ENCODE peak calls at places on chromosomes 13 and 19, in six cellular contexts. S is tibial artery, O is gastrocnemius medialis, K is EL, Q is T-helper 1 cell, X is AG20443. P is an unnamed sample.

GRCh38 chr19:16335226-16335625 is 10.6 kb downstream of the KLF2 start:
- DNase-seq in O (no peak), X (no peak), S (no peak), Q (no peak), K (no peak), P (no peak)

GRCh38 chr13:105990256-105990958 is 545.1 kb downstream of the EFNB2 start:
- DNase-seq in Q (no peak), X (peak), O (no peak), S (no peak), K (peak), P (no peak)

GRCh38 chr13:105165449-105166125 is 1369.9 kb downstream of the EFNB2 start:
- DNase-seq in Q (no peak), O (no peak), X (no peak), K (no peak), S (no peak), P (no peak)

GRCh38 chr19:41226053-41226873 is 7.2 kb downstream of the AXL start:
- DNase-seq in X (peak), O (peak), Q (peak), S (peak), K (peak), P (peak)

GRCh38 chr19:30780456-30780855 is 408.3 kb downstream of the ZNF536 start:
- DNase-seq in K (no peak), X (no peak), S (no peak), Q (no peak), O (no peak), P (no peak)

GRCh38 chr19:35383536-35383935 is 12.7 kb downstream of the GPR42 start:
- DNase-seq in X (no peak), Q (no peak), O (no peak), S (no peak), K (no peak), P (no peak)

GRCh38 chr19:37654525-37654832 is 786 bp downstream of the ZFP30 start:
- DNase-seq in Q (peak), S (no peak), K (peak), X (peak), O (no peak), P (no peak)

GRCh38 chr19:38839816-38840582 is 8.4 kb upstream of the ECH1 start:
- DNase-seq in O (peak), K (peak), X (no peak), S (no peak), Q (no peak), P (no peak)

GRCh38 chr19:29694669-29695627 is 20.1 kb downstream of the C19orf12 start:
- DNase-seq in S (peak), Q (peak), O (peak), K (peak), X (peak), P (peak)

GRCh38 chr19:43672061-43672679 is 2.2 kb upstream of the PLAUR start:
- DNase-seq in K (no peak), X (no peak), Q (no peak), O (no peak), S (no peak), P (no peak)

GRCh38 chr19:6828306-6828697 is 55.8 kb downstream of the VAV1 start:
- DNase-seq in S (peak), X (no peak), Q (no peak), K (peak), O (no peak), P (no peak)

GRCh38 chr13:88552966-88553365 is 881.8 kb downstream of the SLITRK5 start:
- DNase-seq in S (no peak), O (no peak), K (no peak), Q (no peak), X (no peak), P (no peak)

GRCh38 chr13:108508263-108508662 is 121.1 kb upstream of the MYO16 start:
- DNase-seq in O (no peak), K (peak), Q (no peak), X (peak), S (no peak), P (no peak)

GRCh38 chr19:52923782-52924593 is 760 bp upstream of the ZNF888 start:
- DNase-seq in S (peak), X (peak), Q (no peak), K (peak), O (peak), P (peak)

GRCh38 chr13:111289251-111289650 is 31.2 kb upstream of the TEX29 start:
- DNase-seq in X (no peak), K (no peak), O (no peak), Q (no peak), S (no peak), P (no peak)

GRCh38 chr19:17794731-17795494 is at the start of gene B3GNT3:
- DNase-seq in Q (no peak), O (no peak), S (no peak), K (peak), X (no peak), P (no peak)

GRCh38 chr13:49248433-49249002 is 793 bp downstream of the CDADC1 start:
- DNase-seq in Q (peak), X (peak), S (no peak), O (no peak), K (no peak), P (peak)

GRCh38 chr13:64928704-64929499 is 2301.2 kb downstream of the PCDH9 start:
- DNase-seq in O (no peak), S (no peak), K (peak), Q (no peak), X (peak), P (no peak)

GRCh38 chr13:42048625-42049453 is at the start of gene DGKH:
- DNase-seq in S (peak), Q (peak), K (peak), X (peak), O (peak), P (peak)

GRCh38 chr13:92838786-92839185 is 387.8 kb upstream of the GPC6 start:
- DNase-seq in X (peak), K (peak), Q (no peak), S (no peak), O (no peak), P (no peak)

GRCh38 chr19:50322234-50322633 is 6.9 kb downstream of the KCNC3 start:
- DNase-seq in K (no peak), X (no peak), Q (no peak), O (no peak), S (no peak), P (no peak)

GRCh38 chr19:18562086-18562485 is 4.4 kb downstream of the KXD1 start:
- DNase-seq in O (no peak), S (peak), K (no peak), Q (no peak), X (no peak), P (peak)

GRCh38 chr13:47005761-47006414 is 109.0 kb upstream of the HTR2A start:
- DNase-seq in S (no peak), X (no peak), K (peak), Q (no peak), O (no peak), P (no peak)

GRCh38 chr13:112328936-112329335 is 47.2 kb upstream of the SPACA7 start:
- DNase-seq in K (no peak), X (no peak), S (no peak), O (no peak), Q (no peak), P (no peak)